ENCODE peak calls at places on chromosomes 2 and 18, in nine cellular contexts. Q, D, C, U, E, F, P, R and H are unnamed samples.

GRCh38 chr2:135998842-135999241 is 13.4 kb upstream of the DARS1 start:
- DNase-seq in Q (no peak), D (no peak), C (no peak), U (no peak), E (no peak), F (no peak), P (no peak), R (no peak), H (no peak)

GRCh38 chr2:15899327-15899612 is 41.1 kb upstream of the MYCN start:
- DNase-seq in Q (no peak), D (no peak), C (no peak), U (no peak), E (no peak), F (no peak), P (no peak), R (no peak), H (no peak)

GRCh38 chr2:237159006-237159897 is 73.6 kb downstream of the COPS8 start:
- DNase-seq in Q (no peak), D (no peak), C (no peak), U (no peak), E (no peak), F (no peak), P (no peak), R (no peak), H (no peak)

GRCh38 chr2:42360493-42360889 is 526 bp downstream of the COX7A2L start:
- DNase-seq in Q (no peak), D (no peak), C (no peak), U (no peak), E (no peak), F (no peak), P (no peak), R (no peak), H (no peak)

GRCh38 chr2:212595036-212595654 is 56.5 kb upstream of the ERBB4 start:
- DNase-seq in Q (peak; percentile 13), D (no peak), C (no peak), U (peak; percentile 21), E (peak; percentile 5), F (no peak), P (no peak), R (no peak), H (no peak)

GRCh38 chr2:112031916-112032582 is 23.0 kb upstream of the TMEM87B start:
- DNase-seq in Q (no peak), D (no peak), C (no peak), U (peak; percentile 66), E (no peak), F (no peak), P (no peak), R (no peak), H (no peak)

GRCh38 chr2:190266314-190266713 is 53.3 kb downstream of the HIBCH start:
- DNase-seq in Q (no peak), D (no peak), C (no peak), U (no peak), E (no peak), F (no peak), P (no peak), R (no peak), H (no peak)

GRCh38 chr2:203909192-203909945 is 27.2 kb upstream of the ICOS start:
- DNase-seq in Q (peak; percentile 53), D (no peak), C (no peak), U (peak; percentile 59), E (peak; percentile 41), F (no peak), P (no peak), R (no peak), H (peak; percentile 40)

GRCh38 chr2:130853391-130853790 is 16.7 kb downstream of the ARHGEF4 start:
- DNase-seq in Q (no peak), D (no peak), C (no peak), U (no peak), E (no peak), F (no peak), P (no peak), R (no peak), H (no peak)

GRCh38 chr2:19689769-19690168 is 212.0 kb downstream of the TTC32 start:
- DNase-seq in Q (no peak), D (no peak), C (no peak), U (no peak), E (no peak), F (no peak), P (no peak), R (no peak), H (no peak)

GRCh38 chr2:57867730-57868129 is 178.9 kb upstream of the VRK2 start:
- DNase-seq in Q (no peak), D (no peak), C (no peak), U (no peak), E (no peak), F (no peak), P (no peak), R (no peak), H (no peak)

GRCh38 chr2:1283856-1284255 is 129.4 kb upstream of the TPO start:
- DNase-seq in Q (no peak), D (no peak), C (no peak), U (no peak), E (no peak), F (no peak), P (no peak), R (no peak), H (no peak)

GRCh38 chr2:47888581-47889280 is 17.6 kb downstream of the FBXO11 start:
- DNase-seq in Q (no peak), D (no peak), C (peak; percentile 52), U (no peak), E (no peak), F (no peak), P (no peak), R (no peak), H (no peak)

GRCh38 chr2:72713857-72714256 is 112.0 kb downstream of the EXOC6B start:
- DNase-seq in Q (no peak), D (no peak), C (no peak), U (no peak), E (peak; percentile 33), F (no peak), P (no peak), R (no peak), H (no peak)

GRCh38 chr2:74425523-74425922 is 4.0 kb downstream of the WDR54 start:
- DNase-seq in Q (no peak), D (no peak), C (no peak), U (no peak), E (peak; percentile 68), F (no peak), P (no peak), R (no peak), H (no peak)

GRCh38 chr18:60176271-60176670 is 196.3 kb downstream of the MC4R start:
- DNase-seq in Q (peak; percentile 1), D (no peak), C (no peak), U (no peak), E (no peak), F (no peak), P (no peak), R (no peak), H (no peak)

GRCh38 chr18:36610258-36610657 is 218.5 kb downstream of the TPGS2 start:
- DNase-seq in Q (no peak), D (no peak), C (no peak), U (no peak), E (no peak), F (no peak), P (no peak), R (no peak), H (no peak)

GRCh38 chr2:100880730-100881129 is 60.8 kb downstream of the NPAS2 start:
- DNase-seq in Q (no peak), D (no peak), C (no peak), U (no peak), E (no peak), F (no peak), P (no peak), R (no peak), H (no peak)

DNA sequence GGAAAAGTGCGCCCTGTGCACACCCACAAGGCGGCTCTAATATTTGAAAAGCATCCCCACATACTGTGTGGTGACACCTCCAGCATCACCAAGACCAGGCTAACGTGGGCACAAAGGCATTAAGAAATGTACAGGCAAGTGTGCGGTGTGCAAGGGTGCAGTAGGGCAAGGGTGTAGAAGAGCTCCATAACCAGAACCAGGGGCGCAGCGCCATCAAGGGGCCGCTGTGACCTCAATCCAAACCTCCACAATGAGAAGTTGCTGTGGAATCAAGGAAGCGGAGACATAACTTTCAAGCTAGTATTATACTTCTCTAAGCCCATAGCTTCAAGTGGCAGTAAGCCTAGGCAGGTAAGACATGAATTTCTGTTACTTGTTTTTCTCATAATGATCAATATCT is 13.0 kb downstream of the L3MBTL4 start:
- DNase-seq in Q (no peak), D (no peak), C (no peak), U (no peak), E (no peak), F (no peak), P (no peak), R (no peak), H (no peak)
- TF ChIP-seq CTCF in Q (peak; percentile 16), D (peak; percentile 20), C (no peak), U (no peak), E (peak; percentile 55), F (no peak), P (no peak), R (peak; percentile 44), H (no peak)

DNA sequence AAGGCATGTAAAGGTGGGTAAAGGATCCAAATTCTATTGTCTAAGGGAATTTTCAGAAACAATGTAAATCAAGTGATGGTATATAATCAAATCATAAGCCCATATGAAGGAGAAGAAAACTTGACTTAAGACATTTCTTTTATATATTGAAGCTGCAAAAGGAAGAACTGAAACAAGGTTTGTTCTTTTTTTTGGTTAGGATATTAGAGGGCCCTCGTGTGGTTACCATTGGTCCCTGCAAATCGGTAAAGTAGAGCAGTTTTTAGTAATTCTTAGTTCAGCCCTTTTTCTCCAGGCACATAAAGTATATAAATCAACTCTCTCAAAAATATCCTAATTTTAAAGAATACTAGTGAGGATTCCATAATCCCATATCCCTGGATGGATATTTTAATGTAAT is 105.6 kb upstream of the STK17B start:
- DNase-seq in Q (peak; percentile 15), D (peak; percentile 64), C (peak; percentile 45), U (peak; percentile 61), E (no peak), F (no peak), P (no peak), R (no peak), H (no peak)
- TF ChIP-seq CTCF in Q (peak; percentile 60), D (peak; percentile 75), C (peak; percentile 85), U (peak; percentile 83), E (peak; percentile 49), F (peak; percentile 38), P (peak; percentile 81), R (peak; percentile 48), H (peak; percentile 55)

GRCh38 chr2:102070058-102070642 is 72.4 kb upstream of the IL1R1 start:
- DNase-seq in Q (no peak), D (no peak), C (no peak), U (no peak), E (peak; percentile 79), F (peak; percentile 93), P (no peak), R (no peak), H (peak; percentile 90)
- TF ChIP-seq CTCF in Q (no peak), D (no peak), C (no peak), U (no peak), E (peak; percentile 80), F (peak; percentile 42), P (no peak), R (no peak), H (peak; percentile 39)

GRCh38 chr2:176118606-176119370 is 2.2 kb downstream of the HOXD10 start:
- DNase-seq in Q (no peak), D (no peak), C (no peak), U (peak; percentile 86), E (peak; percentile 54), F (no peak), P (no peak), R (no peak), H (no peak)
- TF ChIP-seq CTCF in Q (no peak), D (peak; percentile 30), C (no peak), U (peak; percentile 82), E (peak; percentile 53), F (no peak), P (no peak), R (peak; percentile 73), H (peak; percentile 24)